ENCODE peak calls at places on chromosome 3, in five cellular contexts. F is GM13977, Q is heart right ventricle, O is B cell, E is nephron progenitor cell. I is an unnamed sample.

GRCh38 chr3:126134219-126134975 is 46.0 kb downstream of the ALDH1L1 start:
- DNase-seq in F (peak), E (peak), Q (peak), O (no peak), I (peak)

GRCh38 chr3:119497824-119498187 is 541 bp upstream of the TIMMDC1 start:
- DNase-seq in F (no peak), Q (peak), O (no peak), E (peak), I (no peak)

GRCh38 chr3:117054551-117054950 is 345.0 kb downstream of the TUSC7 start:
- DNase-seq in O (no peak), Q (no peak), F (no peak), E (no peak), I (no peak)

GRCh38 chr3:59374812-59375211 is 325.0 kb upstream of the CFAP20DC start:
- DNase-seq in O (peak), Q (no peak), E (no peak), F (peak), I (peak)

GRCh38 chr3:131705099-131705498 is 202.3 kb upstream of the MRPL3 start:
- DNase-seq in E (no peak), O (no peak), F (no peak), Q (no peak), I (no peak)

GRCh38 chr3:107325446-107325845 is 51.8 kb upstream of the CCDC54 start:
- DNase-seq in Q (no peak), E (no peak), O (no peak), F (no peak), I (no peak)

GRCh38 chr3:112132975-112133448 is at the start of gene GCSAM:
- DNase-seq in E (no peak), O (peak), F (peak), Q (peak), I (peak)

GRCh38 chr3:175335229-175335628 is 476.1 kb downstream of the NAALADL2 start:
- DNase-seq in Q (no peak), E (no peak), O (no peak), F (no peak), I (no peak)

GRCh38 chr3:193637831-193638230 is 44.8 kb downstream of the OPA1 start:
- DNase-seq in F (no peak), E (no peak), O (no peak), Q (no peak), I (no peak)

GRCh38 chr3:7640787-7641186 is 779.9 kb downstream of the GRM7 start:
- DNase-seq in O (no peak), Q (no peak), E (no peak), F (no peak), I (no peak)

GRCh38 chr3:63979093-63979492 is 44.2 kb downstream of the PSMD6 start:
- DNase-seq in O (no peak), Q (no peak), E (no peak), F (no peak), I (no peak)

GRCh38 chr3:105466495-105467080 is 99.9 kb downstream of the ALCAM start:
- DNase-seq in O (no peak), F (no peak), Q (no peak), E (no peak), I (no peak)

GRCh38 chr3:123154346-123154985 is 47.3 kb upstream of the SEC22A start:
- DNase-seq in F (no peak), Q (no peak), O (no peak), E (no peak), I (no peak)

GRCh38 chr3:45545476-45545875 is 49.1 kb upstream of the LIMD1 start:
- DNase-seq in E (no peak), Q (no peak), O (no peak), F (no peak), I (no peak)

GRCh38 chr3:110708166-110708565 is 363.4 kb upstream of the NECTIN3 start:
- DNase-seq in O (no peak), E (no peak), F (no peak), Q (no peak), I (no peak)

GRCh38 chr3:153591566-153592221 is 429.7 kb downstream of the RAP2B start:
- DNase-seq in E (no peak), Q (no peak), O (no peak), F (no peak), I (no peak)

GRCh38 chr3:132268956-132269355 is 48.3 kb upstream of the ACP3 start:
- DNase-seq in Q (no peak), F (no peak), O (no peak), E (no peak), I (no peak)

DNA sequence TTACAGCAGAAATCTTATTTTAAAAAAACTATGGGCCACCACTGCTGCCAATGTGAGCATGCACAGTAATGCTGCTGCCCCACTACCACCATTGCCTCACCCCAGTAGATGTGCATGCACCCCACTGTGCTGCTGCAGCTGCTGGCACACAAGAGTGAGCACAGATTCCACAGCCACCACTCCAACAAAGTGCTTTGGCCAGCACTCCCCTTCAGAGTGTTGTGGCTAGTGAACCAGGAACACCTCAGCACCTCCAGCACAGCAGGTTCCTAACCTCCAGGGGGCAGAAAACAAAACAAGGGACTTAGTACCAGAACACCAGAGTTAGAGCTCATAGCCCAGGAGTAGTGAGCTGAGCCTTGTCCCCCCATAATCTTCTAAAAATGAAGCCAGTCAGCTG is 629.6 kb downstream of the PYDC2 start:
- DNase-seq in O (no peak), F (no peak), Q (no peak), E (peak), I (peak)
- TF ChIP-seq CTCF in O (no peak), F (peak), Q (no peak), E (no peak), I (peak)

GRCh38 chr3:69020424-69020823 is 6.9 kb upstream of the EOGT start:
- DNase-seq in F (no peak), Q (no peak), O (no peak), E (no peak), I (no peak)
- TF ChIP-seq CTCF in F (peak), Q (peak), O (no peak), E (peak), I (no peak)

GRCh38 chr3:148950806-148951205 is 40.5 kb upstream of the GYG1 start:
- DNase-seq in E (no peak), Q (no peak), F (no peak), O (no peak), I (no peak)
- TF ChIP-seq CTCF in E (no peak), Q (no peak), F (peak), O (no peak), I (no peak)

GRCh38 chr3:4582634-4583033 is 89.5 kb downstream of the ITPR1 start:
- DNase-seq in Q (no peak), E (no peak), O (no peak), F (no peak), I (no peak)

GRCh38 chr3:4587061-4587837 is 94.1 kb downstream of the ITPR1 start:
- DNase-seq in F (no peak), O (no peak), E (no peak), Q (no peak), I (no peak)

GRCh38 chr3:4586381-4586780 is 93.2 kb downstream of the ITPR1 start:
- DNase-seq in E (no peak), O (no peak), F (no peak), Q (no peak), I (no peak)

GRCh38 chr3:4583441-4583840 is 90.3 kb downstream of the ITPR1 start:
- DNase-seq in Q (peak), O (no peak), E (no peak), F (no peak), I (no peak)

GRCh38 chr3:4584537-4585249 is 91.5 kb downstream of the ITPR1 start:
- DNase-seq in F (peak), E (no peak), O (no peak), Q (peak), I (peak)
- TF ChIP-seq CTCF in F (peak), E (no peak), O (no peak), Q (peak), I (peak)

GRCh38 chr3:140378571-140379340 is 299.1 kb upstream of the TRIM42 start:
- DNase-seq in O (no peak), E (no peak), F (no peak), Q (no peak), I (no peak)

GRCh38 chr3:140376136-140376889 is 301.6 kb upstream of the TRIM42 start:
- DNase-seq in Q (no peak), E (no peak), F (no peak), O (no peak), I (no peak)

GRCh38 chr3:140375002-140375401 is 302.9 kb upstream of the TRIM42 start:
- DNase-seq in O (no peak), Q (no peak), E (no peak), F (no peak), I (no peak)

DNA sequence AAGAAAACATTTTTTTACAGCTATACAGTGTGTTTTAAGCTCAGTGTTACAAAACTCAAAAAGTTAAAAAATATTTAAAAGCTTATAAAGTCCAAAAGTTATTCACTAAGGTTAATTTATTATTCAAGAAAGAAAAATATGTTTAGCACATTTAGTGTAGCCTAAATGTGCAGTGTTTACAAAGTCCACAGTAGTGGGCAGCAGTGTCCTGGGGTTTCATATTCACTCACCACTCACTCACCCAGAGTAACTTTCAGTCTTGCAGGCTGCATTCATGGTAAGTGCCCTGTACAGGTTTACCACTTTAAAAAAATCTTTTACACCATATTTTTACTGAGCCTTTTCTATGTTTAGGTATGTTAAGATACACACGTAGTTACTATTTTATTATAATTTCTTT is 300.2 kb upstream of the TRIM42 start:
- DNase-seq in O (no peak), F (no peak), Q (no peak), E (no peak), I (no peak)
- TF ChIP-seq CTCF in O (no peak), F (no peak), Q (no peak), E (no peak), I (no peak)